ENCODE peak calls at places on chromosomes 3 and 15, in ten cellular contexts. S, M, U, H, J, A, O, C, R and Y are unnamed samples.
A peak's percentile ranks its signal among the peaks of the same experiment; 100 is the strongest.

GRCh38 chr3:94440767-94441493 is 378.1 kb downstream of the NSUN3 start:
- DNase-seq in S (no peak), H (no peak), C (no peak), O (peak; percentile 92), R (no peak), U (no peak), J (no peak), M (no peak), A (no peak), Y (no peak)

GRCh38 chr15:28086175-28086703 is 12.9 kb downstream of the OCA2 start:
- DNase-seq in H (peak; percentile 52), J (peak; percentile 25), S (peak; percentile 72), M (no peak), R (no peak), O (peak; percentile 37), A (peak; percentile 54), C (no peak), U (peak; percentile 72), Y (peak; percentile 61)

GRCh38 chr3:48012659-48013058 is 3.6 kb downstream of the MAP4 start:
- DNase-seq in J (no peak), R (no peak), S (no peak), M (no peak), A (no peak), C (no peak), U (no peak), O (no peak), H (no peak), Y (no peak)

GRCh38 chr3:113136071-113136470 is 75.3 kb upstream of the BOC start:
- DNase-seq in O (no peak), M (no peak), J (no peak), H (no peak), U (no peak), S (peak; percentile 36), R (no peak), A (no peak), C (no peak), Y (no peak)

GRCh38 chr3:50575372-50575771 is 6.0 kb downstream of the HEMK1 start:
- DNase-seq in A (no peak), C (peak; percentile 17), H (no peak), J (no peak), S (no peak), U (no peak), O (peak; percentile 35), R (no peak), M (no peak), Y (no peak)

GRCh38 chr3:97293596-97294131 is 470.9 kb upstream of the ARL6 start:
- DNase-seq in A (no peak), U (no peak), R (no peak), J (no peak), H (no peak), C (no peak), S (no peak), O (no peak), M (no peak), Y (no peak)

GRCh38 chr3:42887084-42887483 is 11.4 kb upstream of the CYP8B1 start:
- DNase-seq in U (no peak), J (no peak), R (no peak), H (no peak), M (no peak), C (no peak), S (no peak), A (no peak), O (no peak), Y (no peak)

GRCh38 chr15:46854559-46854958 is 862.7 kb upstream of the SEMA6D start:
- DNase-seq in U (no peak), J (no peak), C (no peak), S (no peak), R (no peak), H (no peak), O (peak; percentile 10), M (no peak), A (no peak), Y (no peak)

GRCh38 chr3:184581331-184582210 is 20.0 kb downstream of the EPHB3 start:
- DNase-seq in C (no peak), O (no peak), M (no peak), S (no peak), A (no peak), J (no peak), U (no peak), R (no peak), H (no peak), Y (no peak)

GRCh38 chr3:184584001-184584891 is 22.7 kb downstream of the EPHB3 start:
- DNase-seq in R (no peak), S (no peak), U (no peak), O (no peak), A (no peak), J (no peak), C (no peak), M (no peak), H (no peak), Y (no peak)

GRCh38 chr3:184583345-184584000 is 21.9 kb downstream of the EPHB3 start:
- DNase-seq in O (no peak), A (no peak), U (no peak), H (no peak), R (no peak), S (no peak), M (no peak), J (no peak), C (no peak), Y (peak; percentile 38)

GRCh38 chr3:184582583-184582982 is 21.0 kb downstream of the EPHB3 start:
- DNase-seq in O (no peak), S (no peak), C (no peak), M (no peak), A (no peak), J (no peak), H (no peak), R (no peak), U (no peak), Y (peak; percentile 52)

GRCh38 chr3:184582998-184583344 is 21.4 kb downstream of the EPHB3 start:
- DNase-seq in J (no peak), A (no peak), U (no peak), R (no peak), C (no peak), M (no peak), H (no peak), S (no peak), O (no peak), Y (no peak)
- H3K4me3 ChIP-seq in J (no peak overlapping the region), A (peak overlapping the region; percentile 32), U (peak overlapping the region; percentile 43), R (peak overlapping the region; percentile 76), C (no peak overlapping the region), M (peak overlapping the region; percentile 87), H (no peak overlapping the region), S (no peak overlapping the region), O (peak overlapping the region; percentile 58), Y (peak overlapping the region; percentile 49)

GRCh38 chr15:70492240-70493177 is 270.8 kb downstream of the UACA start:
- DNase-seq in U (peak; percentile 94), O (peak; percentile 93), C (peak; percentile 91), M (no peak), H (peak; percentile 77), R (no peak), A (peak; percentile 85), S (peak; percentile 87), J (no peak), Y (peak; percentile 96)

GRCh38 chr15:70494861-70495571 is 268.3 kb downstream of the UACA start:
- DNase-seq in S (no peak), M (no peak), U (peak; percentile 51), R (no peak), H (no peak), A (no peak), J (no peak), C (peak; percentile 98), O (peak; percentile 96), Y (peak; percentile 96)

GRCh38 chr15:70493376-70493775 is 270.0 kb downstream of the UACA start:
- DNase-seq in A (no peak), H (no peak), S (no peak), J (no peak), U (no peak), O (no peak), C (no peak), R (no peak), M (no peak), Y (no peak)

GRCh38 chr15:70494529-70494860 is 268.9 kb downstream of the UACA start:
- DNase-seq in H (no peak), S (peak; percentile 33), U (peak; percentile 30), C (no peak), M (no peak), O (no peak), A (no peak), R (no peak), J (no peak), Y (no peak)

GRCh38 chr15:70493787-70494514 is 269.4 kb downstream of the UACA start:
- DNase-seq in S (no peak), J (no peak), C (no peak), M (no peak), H (no peak), U (peak; percentile 78), A (no peak), R (no peak), O (peak; percentile 62), Y (no peak)
- H3K4me1 ChIP-seq in S (peaks cover 59% of the 10 kb centered on the region), J (peaks cover 44% of the 10 kb centered on the region), C (peaks cover 62% of the 10 kb centered on the region), M (no peaks in the 10 kb centered on the region), H (peaks cover 68% of the 10 kb centered on the region), U (peaks cover 53% of the 10 kb centered on the region), A (peaks cover 22% of the 10 kb centered on the region), R (no peaks in the 10 kb centered on the region), O (peaks cover 35% of the 10 kb centered on the region), Y (peaks cover 56% of the 10 kb centered on the region)

DNA sequence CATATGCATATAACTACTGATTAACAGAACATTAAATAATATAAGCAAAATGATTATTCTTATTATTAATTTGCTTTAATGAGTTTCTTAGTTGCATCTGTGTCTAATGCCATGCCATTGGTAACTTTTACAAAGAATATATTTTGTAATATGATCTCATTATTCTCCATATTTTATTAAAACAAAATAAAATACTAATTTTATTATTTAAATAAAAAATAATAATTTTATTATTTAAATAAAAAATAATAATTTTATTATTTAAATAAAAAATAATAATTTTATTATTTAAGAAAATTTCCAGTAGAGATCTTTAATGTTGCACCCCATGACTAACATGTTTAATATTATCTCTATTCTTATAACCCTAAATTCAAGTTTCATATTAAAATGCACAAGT is 771.1 kb downstream of the NR2F2 start:
- DNase-seq in J (no peak), H (no peak), U (no peak), R (no peak), M (no peak), O (no peak), S (no peak), C (no peak), A (no peak), Y (no peak)
- H3K9me3 ChIP-seq in J (no peaks in the 10 kb centered on the region), H (no peaks in the 10 kb centered on the region), U (no peaks in the 10 kb centered on the region), R (no peaks in the 10 kb centered on the region), M (no peaks in the 10 kb centered on the region), O (no peaks in the 10 kb centered on the region), S (no peaks in the 10 kb centered on the region), C (no peaks in the 10 kb centered on the region), A (no peaks in the 10 kb centered on the region), Y (peaks cover 4% of the 10 kb centered on the region)

DNA sequence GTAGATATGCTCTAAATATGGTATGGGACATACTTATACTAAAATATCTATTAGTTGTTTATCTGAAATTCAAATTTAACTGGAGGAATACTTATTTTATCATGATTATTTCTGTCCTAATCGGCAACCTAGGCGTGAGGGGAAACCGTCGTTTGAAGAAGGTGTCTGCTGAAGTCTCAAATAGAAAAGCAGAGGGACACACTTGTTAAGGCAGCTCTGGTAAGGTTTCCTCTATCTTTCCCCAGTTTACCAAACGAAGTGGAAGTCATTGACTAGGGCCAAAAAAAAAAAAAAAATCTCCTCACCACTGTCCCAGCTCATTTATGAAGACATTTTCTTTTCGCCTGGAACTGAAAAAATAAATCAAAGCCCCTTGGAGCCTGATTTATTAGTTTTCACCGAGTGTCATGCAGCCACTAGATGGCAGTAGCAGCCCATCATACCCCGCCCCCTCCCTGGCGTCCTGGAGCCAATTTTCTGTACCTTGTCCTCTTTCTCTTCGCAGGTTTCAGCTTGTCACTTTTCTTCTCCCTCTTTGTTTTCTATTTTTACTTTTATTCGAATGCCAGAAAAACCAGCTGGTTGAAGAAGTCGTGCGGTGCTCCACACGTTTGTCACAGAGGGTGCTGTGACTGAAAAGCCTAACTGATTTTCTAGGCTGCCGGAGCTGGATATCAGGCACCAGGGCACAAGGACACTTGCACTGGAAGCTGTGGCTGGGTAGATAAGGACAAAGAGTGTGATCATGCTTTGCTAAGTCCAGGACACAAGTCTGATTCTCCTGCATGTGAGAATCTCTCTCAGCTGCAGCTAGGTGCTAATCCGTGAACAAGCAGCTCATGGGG is 238.7 kb downstream of the ZPLD1 start:
- DNase-seq in J (peak; percentile 5), O (peak; percentile 30), C (peak; percentile 46), A (peak; percentile 35), S (peak; percentile 57), U (peak; percentile 80), R (no peak), M (no peak), H (peak; percentile 26), Y (peak; percentile 64)
- H3K4me3 ChIP-seq in J (no peak overlapping the region), O (no peak overlapping the region), C (peak overlapping the region; percentile 6), A (no peak overlapping the region), S (no peak overlapping the region), U (no peak overlapping the region), R (peak overlapping the region; percentile 48), M (no peak overlapping the region), H (no peak overlapping the region), Y (no peak overlapping the region)